ENCODE peak calls at places on chromosomes 2 and 18, in four cellular contexts. R is kidney tubule cell; N is stimulated activated naive B cell treated with anti-CD40 and anti-IgM and Interleukin-4, amounts not matched to agents 10 μg/mL and 1 μg/mL and 100 μg/mL, for 72 hours; E is Calu3. D is an unnamed sample.

GRCh38 chr2:134783912-134784311 is 54.5 kb upstream of the ACMSD start:
- DNase-seq in R (no peak), N (no peak), E (no peak), D (no peak)

GRCh38 chr18:48136051-48136543 is 205.6 kb upstream of the SMAD2 start:
- DNase-seq in R (no peak), N (no peak), E (no peak), D (no peak)

GRCh38 chr2:12507295-12507694 is 209.4 kb upstream of the TRIB2 start:
- DNase-seq in R (peak), N (peak), E (no peak), D (peak)

GRCh38 chr2:157228946-157229345 is 28.6 kb upstream of the GALNT5 start:
- DNase-seq in R (no peak), N (no peak), E (no peak), D (no peak)

GRCh38 chr2:12796617-12797016 is 79.9 kb downstream of the TRIB2 start:
- DNase-seq in R (no peak), N (no peak), E (no peak), D (no peak)

GRCh38 chr18:63162271-63163014 is 157.1 kb downstream of the BCL2 start:
- DNase-seq in R (no peak), N (peak), E (no peak), D (peak)

GRCh38 chr2:109432421-109432820 is 181.3 kb downstream of the SEPTIN10 start:
- DNase-seq in R (no peak), N (no peak), E (no peak), D (no peak)

GRCh38 chr2:196925768-196926561 is 542 bp downstream of the PGAP1 start:
- DNase-seq in R (peak), N (peak), E (peak), D (no peak)

GRCh38 chr2:74481961-74482800 is 617 bp downstream of the CCDC142 start:
- DNase-seq in R (peak), N (peak), E (peak), D (no peak)

GRCh38 chr2:75221872-75222271 is 22.6 kb upstream of the TACR1 start:
- DNase-seq in R (no peak), N (no peak), E (no peak), D (no peak)

GRCh38 chr18:74505776-74506175 is 9.6 kb downstream of the CNDP2 start:
- DNase-seq in R (no peak), N (no peak), E (no peak), D (no peak)